ENCODE peak calls at places on chromosomes 7 and 10, in eight cellular contexts. G is gastrocnemius medialis, C is GM20000, S is mammary epithelial cell, L is cardiac muscle cell, O is glutamatergic neuron, K is endothelial cell, R is mucosa of descending colon. I is an unnamed sample.

GRCh38 chr10:113997428-113997827 is 46.2 kb upstream of the ADRB1 start:
- DNase-seq in O (no peak), S (no peak), K (no peak), C (no peak), G (peak), R (peak), L (no peak), I (no peak)

GRCh38 chr7:108083980-108084379 is 46.2 kb downstream of the LAMB4 start:
- DNase-seq in R (no peak), K (no peak), O (no peak), S (no peak), G (no peak), C (no peak), L (no peak), I (no peak)

GRCh38 chr7:142513221-142513955 is 235.9 kb upstream of the PRSS1 start:
- DNase-seq in K (no peak), S (no peak), L (no peak), C (no peak), R (no peak), G (no peak), O (no peak), I (no peak)

GRCh38 chr7:119733480-119733879 is 539.5 kb upstream of the KCND2 start:
- DNase-seq in K (no peak), S (peak), O (no peak), R (no peak), L (peak), G (no peak), C (no peak), I (no peak)

GRCh38 chr7:135169936-135170222 is 628 bp downstream of the CYREN start:
- DNase-seq in S (no peak), K (no peak), G (no peak), C (no peak), L (no peak), O (no peak), R (no peak), I (no peak)

GRCh38 chr10:120828940-120829339 is 22.2 kb upstream of the WDR11 start:
- DNase-seq in O (no peak), S (no peak), C (no peak), R (no peak), G (no peak), L (no peak), K (no peak), I (no peak)

GRCh38 chr10:99766282-99766681 is 16.2 kb upstream of the ABCC2 start:
- DNase-seq in C (peak), S (no peak), R (no peak), K (no peak), G (no peak), L (no peak), O (no peak), I (peak)

GRCh38 chr7:54904130-54904529 is 114.7 kb upstream of the EGFR start:
- DNase-seq in K (no peak), L (no peak), G (peak), C (no peak), S (no peak), R (no peak), O (no peak), I (no peak)

GRCh38 chr10:88687853-88688467 is 18.1 kb upstream of the LIPK start:
- DNase-seq in C (peak), G (no peak), O (no peak), K (no peak), R (no peak), L (peak), S (no peak), I (peak)

GRCh38 chr10:2543974-2544373 is 523.4 kb upstream of the PFKP start:
- DNase-seq in L (no peak), C (no peak), S (no peak), R (no peak), K (no peak), G (no peak), O (no peak), I (no peak)

GRCh38 chr10:24207781-24208611 is 942 bp upstream of the KIAA1217 start:
- DNase-seq in S (no peak), O (no peak), G (peak), R (no peak), C (no peak), L (peak), K (peak), I (no peak)

GRCh38 chr10:53690556-53691240 is 918.1 kb upstream of the MBL2 start:
- DNase-seq in C (no peak), L (peak), O (no peak), K (no peak), G (no peak), R (no peak), S (no peak), I (no peak)

GRCh38 chr10:30589441-30589840 is 40.1 kb downstream of the LYZL2 start:
- DNase-seq in G (no peak), O (no peak), L (no peak), K (no peak), R (no peak), S (no peak), C (no peak), I (no peak)

GRCh38 chr7:35424869-35425495 is 171.1 kb upstream of the TBX20 start:
- DNase-seq in G (no peak), L (peak), R (no peak), C (peak), S (peak), K (peak), O (peak), I (peak)
- TF ChIP-seq CTCF in G (peak), L (peak), R (peak), C (peak), S (peak), K (peak), O (peak), I (peak)

GRCh38 chr10:95176101-95176500 is 17.9 kb upstream of the ACSM6 start:
- DNase-seq in G (no peak), C (no peak), O (no peak), K (no peak), L (no peak), R (no peak), S (no peak), I (no peak)
- TF ChIP-seq CTCF in G (no peak), C (no peak), O (no peak), K (no peak), L (no peak), R (no peak), S (peak), I (no peak)

GRCh38 chr10:1517684-1518083 is 219.6 kb downstream of the ADARB2 start:
- DNase-seq in G (no peak), C (no peak), L (no peak), S (no peak), R (no peak), K (no peak), O (no peak), I (no peak)
- TF ChIP-seq CTCF in G (no peak), C (no peak), L (no peak), S (no peak), R (no peak), K (no peak), O (no peak), I (no peak)

DNA sequence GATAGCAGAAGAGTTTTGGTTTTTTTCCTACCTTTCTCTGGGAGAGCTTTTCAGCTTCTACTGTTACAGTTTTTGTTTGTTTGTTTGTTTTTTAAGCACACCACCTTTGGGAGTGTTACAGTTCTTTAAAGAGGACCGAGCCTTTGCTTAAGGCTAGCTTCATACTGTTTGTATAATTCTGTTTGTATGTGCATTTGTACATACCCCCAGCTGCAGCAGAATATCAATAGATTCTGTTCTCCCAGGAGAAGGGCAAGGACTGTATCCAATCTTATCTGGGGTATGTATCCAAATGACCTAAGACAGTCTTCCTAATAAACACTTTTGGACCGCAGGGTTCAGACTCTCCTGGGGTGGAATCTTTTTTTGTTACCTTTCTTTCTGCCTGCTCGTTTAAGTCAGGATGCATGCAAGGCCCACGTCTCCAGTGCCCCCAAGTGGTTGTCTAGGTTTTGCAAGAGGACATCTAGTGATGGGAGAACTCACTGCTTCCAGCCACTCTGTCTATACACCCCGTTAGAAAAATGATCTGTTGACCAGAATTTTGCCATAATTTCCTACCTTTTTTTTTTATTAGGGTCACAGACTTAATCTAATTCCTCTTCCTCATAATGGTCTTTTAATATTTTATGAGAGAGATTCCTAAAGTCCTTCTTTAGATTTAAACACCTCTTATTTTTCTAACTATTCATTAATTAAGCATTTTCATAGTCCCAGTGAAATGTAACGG is 23.9 kb downstream of the NRF1 start:
- DNase-seq in C (peak), O (peak), L (peak), S (peak), K (peak), R (no peak), G (peak), I (peak)
- TF ChIP-seq CTCF in C (peak), O (peak), L (peak), S (peak), K (peak), R (peak), G (peak), I (peak)

GRCh38 chr7:99366646-99367045 is 7.9 kb upstream of the ARPC1B start:
- DNase-seq in R (no peak), K (no peak), G (peak), O (no peak), S (no peak), C (no peak), L (no peak), I (no peak)

GRCh38 chr7:99362801-99363200 is 11.7 kb upstream of the ARPC1B start:
- DNase-seq in C (no peak), G (no peak), R (no peak), S (no peak), L (no peak), K (no peak), O (no peak), I (no peak)

GRCh38 chr7:99363286-99363685 is 11.2 kb upstream of the ARPC1B start:
- DNase-seq in L (no peak), C (no peak), S (no peak), K (no peak), R (no peak), O (no peak), G (no peak), I (no peak)

GRCh38 chr7:99368750-99369389 is 5.7 kb upstream of the ARPC1B start:
- DNase-seq in C (no peak), G (no peak), S (no peak), R (no peak), K (no peak), L (no peak), O (no peak), I (no peak)

DNA sequence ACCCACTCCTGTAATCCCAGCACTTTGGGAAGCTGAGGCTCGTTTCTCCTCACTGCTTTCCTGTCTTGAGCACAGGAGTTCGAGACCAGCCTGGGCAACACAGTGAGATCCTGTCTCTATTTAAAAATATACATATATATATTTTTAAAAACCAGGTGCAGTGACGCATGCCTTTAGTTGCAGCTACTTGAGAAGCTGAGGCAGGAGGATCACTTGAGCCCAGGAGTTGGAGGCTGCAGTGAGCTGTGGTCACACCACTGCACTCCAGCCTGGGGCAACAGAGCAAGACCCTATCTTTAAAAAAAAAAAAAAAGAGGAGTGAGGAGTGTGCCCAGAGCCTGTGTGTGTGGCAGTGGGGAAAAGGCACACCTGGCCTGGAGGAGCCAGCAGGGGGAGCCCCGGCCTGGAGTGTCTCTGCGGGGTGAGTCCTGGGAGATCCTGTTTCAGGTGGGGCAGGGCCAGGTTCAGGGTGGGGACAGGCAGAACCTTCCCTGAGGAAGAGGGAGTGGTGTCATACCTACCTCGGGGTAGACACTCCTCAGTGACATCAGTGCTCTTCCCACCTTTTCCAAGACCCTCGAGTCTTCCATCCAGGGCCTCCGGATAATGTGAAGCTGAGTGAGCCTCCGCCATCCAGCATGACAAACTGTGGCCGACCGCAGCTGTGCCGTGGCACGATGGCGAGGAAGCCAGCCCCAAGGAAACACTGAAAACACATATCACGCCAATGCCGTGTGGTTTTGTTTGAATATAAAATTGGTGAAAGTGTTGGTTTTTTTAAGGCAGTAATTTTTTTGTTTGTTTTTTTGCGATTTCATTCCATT is 9.0 kb upstream of the ARPC1B start:
- DNase-seq in S (peak), R (peak), K (peak), G (peak), L (peak), O (peak), C (peak), I (peak)
- TF ChIP-seq CTCF in S (peak), R (peak), K (peak), G (peak), L (peak), O (peak), C (peak), I (peak)

DNA sequence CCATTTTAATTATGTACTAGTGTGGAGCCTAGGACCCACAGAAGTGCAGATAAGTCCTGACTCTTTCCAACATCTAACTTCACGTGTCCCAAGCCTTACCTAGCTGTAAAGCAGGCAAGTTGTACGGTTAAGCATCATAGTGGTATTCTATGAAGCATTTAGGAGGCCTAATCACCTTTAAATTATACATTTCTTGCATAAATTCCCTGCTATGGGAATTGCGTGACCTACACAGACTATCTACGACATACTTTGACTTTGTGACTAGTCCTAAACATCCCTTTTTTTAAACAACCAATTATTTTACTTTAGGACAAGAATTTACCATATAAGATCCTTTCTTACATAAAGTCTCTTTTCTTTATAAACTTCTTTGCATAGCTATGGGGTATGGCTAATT is 37.7 kb upstream of the LRGUK start:
- DNase-seq in R (no peak), K (no peak), L (no peak), S (no peak), C (no peak), O (no peak), G (no peak), I (no peak)
- TF ChIP-seq CTCF in R (no peak), K (no peak), L (no peak), S (no peak), C (no peak), O (no peak), G (no peak), I (no peak)

DNA sequence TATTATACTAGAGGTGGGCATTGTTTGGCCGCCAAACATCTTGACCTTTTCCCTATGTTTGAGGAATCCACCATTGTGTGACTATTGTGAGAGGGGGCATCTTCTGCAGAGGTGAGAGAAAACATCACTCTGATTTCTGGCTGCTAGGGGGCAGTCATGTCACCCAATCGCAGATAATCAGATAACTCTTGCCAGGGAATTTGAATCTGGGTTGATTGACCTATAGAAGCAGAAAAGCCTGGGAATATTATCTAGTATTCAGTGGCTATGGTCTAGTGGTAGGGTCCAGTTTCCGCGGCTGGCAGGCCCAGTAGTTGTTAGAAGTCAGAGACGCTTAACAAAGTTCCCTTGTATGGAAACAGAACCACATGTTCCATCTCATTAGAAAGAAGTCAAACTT is 808.5 kb downstream of the PHTF2 start:
- DNase-seq in S (no peak), K (peak), O (peak), L (no peak), R (no peak), G (no peak), C (no peak), I (no peak)
- TF ChIP-seq CTCF in S (peak), K (peak), O (peak), L (no peak), R (no peak), G (no peak), C (no peak), I (peak)